ENCODE peak calls at places on chromosome 17, in ten cellular contexts. One of them, this sample, is unnamed.

GRCh38 chr17:12028611-12029010 is 7.9 kb downstream of the MAP2K4 start:
- DNase-seq in CD4-positive, alpha-beta T cell: no peak
- DNase-seq in T-helper 17 cell: no peak
- DNase-seq in chondrocyte: no peak
- DNase-seq in mucosa of gallbladder: no peak
- DNase-seq in hypothalamus: no peak
- DNase-seq in NCI-H2029: no peak
- DNase-seq in smooth muscle cell of the brain vasculature: no peak
- DNase-seq in Calu3: no peak
- DNase-seq in GM12865: no peak
- DNase-seq in this sample: no peak

GRCh38 chr17:43970366-43970765 is 16.6 kb upstream of the PYY start:
- DNase-seq in smooth muscle cell of the brain vasculature: no peak
- DNase-seq in NCI-H2029: no peak
- DNase-seq in hypothalamus: no peak
- DNase-seq in CD4-positive, alpha-beta T cell: no peak
- DNase-seq in T-helper 17 cell: no peak
- DNase-seq in mucosa of gallbladder: no peak
- DNase-seq in GM12865: no peak
- DNase-seq in chondrocyte: peak
- DNase-seq in Calu3: no peak
- DNase-seq in this sample: no peak

GRCh38 chr17:80358131-80358530 is 56.8 kb upstream of the ENDOV start:
- DNase-seq in NCI-H2029: no peak
- DNase-seq in mucosa of gallbladder: no peak
- DNase-seq in chondrocyte: peak
- DNase-seq in T-helper 17 cell: no peak
- DNase-seq in GM12865: no peak
- DNase-seq in Calu3: no peak
- DNase-seq in smooth muscle cell of the brain vasculature: no peak
- DNase-seq in CD4-positive, alpha-beta T cell: no peak
- DNase-seq in hypothalamus: no peak
- DNase-seq in this sample: no peak

GRCh38 chr17:5821057-5821456 is 236.7 kb upstream of the NLRP1 start:
- DNase-seq in CD4-positive, alpha-beta T cell: no peak
- DNase-seq in Calu3: no peak
- DNase-seq in NCI-H2029: no peak
- DNase-seq in hypothalamus: no peak
- DNase-seq in GM12865: peak
- DNase-seq in T-helper 17 cell: no peak
- DNase-seq in chondrocyte: no peak
- DNase-seq in smooth muscle cell of the brain vasculature: no peak
- DNase-seq in mucosa of gallbladder: no peak
- DNase-seq in this sample: no peak

GRCh38 chr17:38705803-38706624 is 941 bp downstream of the MLLT6 start:
- DNase-seq in GM12865: peak
- DNase-seq in hypothalamus: no peak
- DNase-seq in Calu3: peak
- DNase-seq in mucosa of gallbladder: no peak
- DNase-seq in chondrocyte: no peak
- DNase-seq in CD4-positive, alpha-beta T cell: no peak
- DNase-seq in T-helper 17 cell: no peak
- DNase-seq in smooth muscle cell of the brain vasculature: no peak
- DNase-seq in NCI-H2029: peak
- DNase-seq in this sample: no peak

GRCh38 chr17:77160877-77161530 is 20.2 kb downstream of the SEC14L1 start:
- DNase-seq in mucosa of gallbladder: no peak
- DNase-seq in chondrocyte: no peak
- DNase-seq in Calu3: no peak
- DNase-seq in CD4-positive, alpha-beta T cell: no peak
- DNase-seq in GM12865: no peak
- DNase-seq in hypothalamus: no peak
- DNase-seq in T-helper 17 cell: no peak
- DNase-seq in smooth muscle cell of the brain vasculature: no peak
- DNase-seq in NCI-H2029: no peak
- DNase-seq in this sample: no peak

GRCh38 chr17:59525668-59526067 is 39.7 kb upstream of the DHX40 start:
- DNase-seq in T-helper 17 cell: no peak
- DNase-seq in smooth muscle cell of the brain vasculature: no peak
- DNase-seq in Calu3: no peak
- DNase-seq in CD4-positive, alpha-beta T cell: no peak
- DNase-seq in GM12865: no peak
- DNase-seq in NCI-H2029: no peak
- DNase-seq in chondrocyte: no peak
- DNase-seq in hypothalamus: no peak
- DNase-seq in mucosa of gallbladder: no peak
- DNase-seq in this sample: no peak

GRCh38 chr17:17492562-17492961 is 3.6 kb downstream of the RASD1 start:
- DNase-seq in GM12865: no peak
- DNase-seq in Calu3: no peak
- DNase-seq in mucosa of gallbladder: no peak
- DNase-seq in NCI-H2029: no peak
- DNase-seq in T-helper 17 cell: no peak
- DNase-seq in chondrocyte: no peak
- DNase-seq in CD4-positive, alpha-beta T cell: no peak
- DNase-seq in smooth muscle cell of the brain vasculature: no peak
- DNase-seq in hypothalamus: no peak
- DNase-seq in this sample: no peak

GRCh38 chr17:50170662-50171370 is 5.0 kb downstream of the SGCA start:
- DNase-seq in smooth muscle cell of the brain vasculature: no peak
- DNase-seq in chondrocyte: no peak
- DNase-seq in Calu3: peak
- DNase-seq in T-helper 17 cell: no peak
- DNase-seq in GM12865: peak
- DNase-seq in hypothalamus: no peak
- DNase-seq in NCI-H2029: no peak
- DNase-seq in mucosa of gallbladder: no peak
- DNase-seq in CD4-positive, alpha-beta T cell: no peak
- DNase-seq in this sample: no peak

This sample was measured in H54.